ENCODE peak calls at places on chromosome 12, in six cellular contexts. One of them, this sample, is unnamed.

GRCh38 chr12:124694250-124694649 is 126.8 kb upstream of the NCOR2 start:
- DNase-seq in NCI-H69: peak
- DNase-seq in sciatic nerve: no peak
- DNase-seq in OCI-LY7: peak
- DNase-seq in ELR: no peak
- DNase-seq in germinal center: no peak
- DNase-seq in this sample: no peak

GRCh38 chr12:130589391-130590317 is 126.4 kb downstream of the RIMBP2 start:
- DNase-seq in NCI-H69: no peak
- DNase-seq in sciatic nerve: no peak
- DNase-seq in OCI-LY7: no peak
- DNase-seq in ELR: no peak
- DNase-seq in germinal center: no peak
- DNase-seq in this sample: no peak

GRCh38 chr12:2075558-2076195 is 22.9 kb downstream of the CACNA1C start:
- DNase-seq in NCI-H69: no peak
- DNase-seq in sciatic nerve: no peak
- DNase-seq in OCI-LY7: no peak
- DNase-seq in ELR: no peak
- DNase-seq in germinal center: no peak
- DNase-seq in this sample: no peak

GRCh38 chr12:68406134-68406576 is 74.0 kb upstream of the MDM1 start:
- DNase-seq in NCI-H69: peak
- DNase-seq in sciatic nerve: peak
- DNase-seq in OCI-LY7: no peak
- DNase-seq in ELR: peak
- DNase-seq in germinal center: no peak
- DNase-seq in this sample: peak

GRCh38 chr12:44930972-44931600 is 55.0 kb upstream of the NELL2 start:
- DNase-seq in NCI-H69: peak
- DNase-seq in sciatic nerve: no peak
- DNase-seq in OCI-LY7: peak
- DNase-seq in ELR: peak
- DNase-seq in germinal center: peak
- DNase-seq in this sample: peak

GRCh38 chr12:29517265-29517664 is 19.8 kb upstream of the OVCH1 start:
- DNase-seq in NCI-H69: no peak
- DNase-seq in sciatic nerve: no peak
- DNase-seq in OCI-LY7: no peak
- DNase-seq in ELR: no peak
- DNase-seq in germinal center: no peak
- DNase-seq in this sample: no peak

GRCh38 chr12:82507656-82508055 is 149.3 kb downstream of the METTL25 start:
- DNase-seq in NCI-H69: no peak
- DNase-seq in sciatic nerve: no peak
- DNase-seq in OCI-LY7: no peak
- DNase-seq in ELR: no peak
- DNase-seq in germinal center: no peak
- DNase-seq in this sample: no peak

GRCh38 chr12:2402180-2402579 is 349.4 kb downstream of the CACNA1C start:
- DNase-seq in NCI-H69: peak
- DNase-seq in sciatic nerve: no peak
- DNase-seq in OCI-LY7: no peak
- DNase-seq in ELR: no peak
- DNase-seq in germinal center: no peak
- DNase-seq in this sample: no peak

GRCh38 chr12:124603143-124603542 is 35.7 kb upstream of the NCOR2 start:
- DNase-seq in NCI-H69: no peak
- DNase-seq in sciatic nerve: no peak
- DNase-seq in OCI-LY7: no peak
- DNase-seq in ELR: no peak
- DNase-seq in germinal center: no peak
- DNase-seq in this sample: no peak

GRCh38 chr12:80821513-80822000 is 104.8 kb downstream of the MYF5 start:
- DNase-seq in NCI-H69: peak
- DNase-seq in sciatic nerve: no peak
- DNase-seq in OCI-LY7: peak
- DNase-seq in ELR: no peak
- DNase-seq in germinal center: no peak
- DNase-seq in this sample: no peak

GRCh38 chr12:47710283-47710682 is 4.5 kb upstream of the RPAP3 start:
- DNase-seq in NCI-H69: no peak
- DNase-seq in sciatic nerve: no peak
- DNase-seq in OCI-LY7: no peak
- DNase-seq in ELR: no peak
- DNase-seq in germinal center: no peak
- DNase-seq in this sample: no peak

GRCh38 chr12:7628401-7628961 is 37.2 kb downstream of the APOBEC1 start:
- DNase-seq in NCI-H69: no peak
- DNase-seq in sciatic nerve: no peak
- DNase-seq in OCI-LY7: no peak
- DNase-seq in ELR: no peak
- DNase-seq in germinal center: no peak
- DNase-seq in this sample: no peak

This sample was measured in EH.